ENCODE peak calls at places on chromosomes 7 and 10, in six cellular contexts. W is testis, R is left ventricle myocardium inferior, U is GM06990, J is IMR-90, C is tibial artery. N is an unnamed sample. For H3K36me3 and H3K27me3, the result is how much of the 10 kb centered on the place peaks cover.

GRCh38 chr7:118473271-118473670 is 248.8 kb downstream of the ANKRD7 start:
- DNase-seq in U (no peak), W (peak), J (no peak), C (no peak), R (no peak), N (peak)

GRCh38 chr10:123392182-123392930 is 238.2 kb downstream of the BUB3 start:
- DNase-seq in W (no peak), R (no peak), C (no peak), U (peak), J (no peak), N (no peak)

GRCh38 chr7:101740981-101741725 is 76.3 kb upstream of the CUX1 start:
- DNase-seq in W (no peak), R (no peak), U (peak), C (no peak), J (no peak), N (no peak)

GRCh38 chr10:121559321-121559720 is 38.9 kb downstream of the FGFR2 start:
- DNase-seq in U (no peak), R (no peak), W (no peak), J (no peak), C (no peak), N (no peak)

GRCh38 chr10:28875535-28876208 is 198.4 kb downstream of the BAMBI start:
- DNase-seq in W (no peak), J (peak), C (no peak), R (no peak), U (no peak), N (peak)

GRCh38 chr7:4040031-4040928 is 641.8 kb upstream of the FOXK1 start:
- DNase-seq in C (no peak), W (peak), R (no peak), U (no peak), J (no peak), N (no peak)

GRCh38 chr10:44020322-44021111 is 364.4 kb downstream of the CXCL12 start:
- DNase-seq in U (no peak), W (no peak), J (no peak), R (no peak), C (no peak), N (no peak)

GRCh38 chr10:118991326-118991725 is 38.2 kb upstream of the NANOS1 start:
- DNase-seq in C (no peak), R (no peak), U (no peak), J (no peak), W (no peak), N (no peak)

GRCh38 chr10:3538850-3539531 is 246.0 kb downstream of the KLF6 start:
- DNase-seq in C (peak), U (no peak), J (peak), R (no peak), W (no peak), N (peak)

GRCh38 chr7:148701414-148701813 is 2.7 kb downstream of the CUL1 start:
- DNase-seq in J (peak), U (no peak), C (no peak), R (no peak), W (no peak), N (no peak)

GRCh38 chr10:47033081-47033480 is 121.9 kb downstream of the PTPN20 start:
- DNase-seq in J (no peak), C (peak), W (no peak), U (no peak), R (no peak), N (no peak)

GRCh38 chr10:5670662-5671375 is 4.4 kb upstream of the ASB13 start:
- DNase-seq in R (no peak), C (no peak), J (no peak), W (no peak), U (no peak), N (no peak)

GRCh38 chr10:104077282-104078151 is 8.2 kb downstream of the COL17A1 start:
- DNase-seq in R (no peak), W (no peak), J (no peak), C (no peak), U (no peak), N (no peak)

GRCh38 chr10:90136731-90137316 is 435.4 kb downstream of the KIF20B start:
- DNase-seq in W (no peak), C (no peak), R (no peak), J (peak), U (no peak), N (no peak)

GRCh38 chr7:121562274-121562673 is 166.2 kb upstream of the FAM3C start:
- DNase-seq in J (peak), R (no peak), W (no peak), U (no peak), C (no peak), N (no peak)

GRCh38 chr7:87739306-87739705 is 111.1 kb downstream of the RUNDC3B start:
- DNase-seq in C (no peak), R (no peak), W (no peak), J (no peak), U (no peak), N (no peak)

GRCh38 chr7:130363156-130363847 is 17.0 kb upstream of the CPA1 start:
- DNase-seq in W (no peak), C (peak), R (no peak), J (peak), U (no peak), N (peak)

GRCh38 chr7:25132430-25132829 is 7.4 kb upstream of the CYCS start:
- DNase-seq in U (no peak), J (no peak), R (no peak), C (no peak), W (no peak), N (no peak)

GRCh38 chr7:116449950-116450349 is 49.6 kb upstream of the CAV2 start:
- DNase-seq in C (no peak), U (no peak), W (peak), J (no peak), R (no peak), N (no peak)

GRCh38 chr10:77811831-77812430 is 114.6 kb downstream of the DLG5 start:
- DNase-seq in U (no peak), R (no peak), C (no peak), W (no peak), J (no peak), N (no peak)

DNA sequence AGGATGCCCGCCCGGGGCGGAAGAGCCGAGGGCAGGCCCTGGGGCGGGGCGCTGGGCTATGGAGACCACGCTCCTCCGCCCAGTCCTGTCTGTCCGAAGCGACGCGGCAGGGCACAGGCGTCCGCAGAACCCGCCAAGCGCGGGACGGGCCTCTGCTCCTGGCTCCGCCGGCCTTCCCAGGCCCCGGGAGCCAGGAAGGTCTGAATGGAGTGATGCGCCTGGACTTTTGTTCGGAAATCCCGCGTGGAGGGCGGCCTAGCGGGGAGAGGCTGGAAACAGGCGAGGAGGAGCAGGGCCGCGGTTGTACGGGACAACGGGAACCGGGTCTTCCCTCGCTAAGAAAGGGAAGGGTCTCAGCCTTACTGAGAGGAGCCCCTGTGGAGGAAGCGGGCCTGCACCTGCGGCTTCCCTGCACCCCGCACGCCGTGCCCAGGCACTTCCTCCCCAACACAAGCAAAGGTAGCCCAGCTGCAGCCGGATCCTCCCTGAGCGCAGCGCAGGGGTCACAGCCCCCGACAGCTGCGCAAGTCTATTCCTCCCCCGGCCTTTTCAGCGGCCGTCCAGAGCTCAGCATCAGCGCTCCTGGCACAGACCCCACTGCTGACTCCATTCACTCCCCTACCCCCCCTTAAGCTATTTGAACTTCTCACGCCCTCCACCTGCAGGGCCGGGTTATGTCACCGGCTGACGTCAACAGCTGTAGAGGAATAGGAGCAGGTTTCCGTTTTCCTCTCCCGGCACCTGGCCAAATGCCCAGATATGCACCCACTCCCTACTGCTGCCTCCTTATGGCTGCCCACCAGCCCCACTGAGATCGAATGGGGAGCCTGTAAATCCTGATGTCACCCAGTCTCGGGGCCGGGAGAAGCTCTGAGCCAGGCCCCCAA is 143.2 kb upstream of the RET start:
- DNase-seq in U (no peak), R (no peak), W (no peak), C (no peak), J (peak), N (no peak)
- H3K4me3 ChIP-seq in U (no peak), R (peak), W (peak), C (no peak), J (no peak), N (no peak)

GRCh38 chr10:20839141-20839540 is 58.0 kb downstream of the NEBL start:
- DNase-seq in R (no peak), U (no peak), W (no peak), C (no peak), J (no peak), N (no peak)
- H3K36me3 ChIP-seq in R (half or more), U (under half), W (under half), C (under half), J (under half), N (under half)

DNA sequence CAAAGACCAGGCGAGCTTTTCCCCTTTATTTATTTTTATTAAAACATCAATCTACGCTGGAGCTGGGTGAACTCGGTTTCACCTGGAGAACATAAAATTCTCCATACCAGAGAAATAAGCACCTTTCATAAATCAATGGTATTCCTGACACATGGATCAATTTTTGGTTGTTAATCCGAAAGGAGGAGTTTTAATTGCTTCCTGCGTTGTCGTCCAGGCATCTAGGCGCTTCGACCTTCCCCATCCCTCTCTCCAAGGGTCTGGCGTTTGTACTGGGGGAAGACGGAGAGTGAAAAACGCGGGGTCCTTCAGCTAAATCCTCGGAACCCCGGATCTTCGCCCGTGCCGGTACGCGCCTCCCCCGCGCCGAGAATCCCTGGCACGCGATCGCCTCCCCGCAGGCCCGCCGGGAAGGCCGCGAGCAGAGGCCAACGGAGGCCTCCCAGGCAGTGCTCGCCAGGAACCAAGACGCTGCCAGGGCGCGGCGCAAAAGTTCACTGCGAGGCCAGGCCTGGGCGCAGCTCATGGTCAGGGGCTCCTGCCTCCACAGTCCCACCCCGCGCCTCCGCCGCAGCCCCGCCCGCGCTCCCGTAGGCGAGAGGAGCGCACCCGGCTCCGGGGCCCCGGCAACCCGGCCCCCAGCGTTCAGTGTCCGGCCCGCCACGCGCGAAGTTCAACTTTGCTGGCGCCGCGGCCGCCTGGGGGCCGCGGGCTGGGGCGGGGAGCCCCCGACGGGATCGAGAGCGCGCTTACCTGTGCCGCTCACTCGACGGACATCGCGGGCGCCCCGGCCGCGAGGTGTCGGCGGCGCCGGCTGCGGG is 8.3 kb upstream of the EBF3 start:
- DNase-seq in U (no peak), R (no peak), W (no peak), C (peak), J (no peak), N (no peak)
- H3K27me3 ChIP-seq in U (under half), R (half or more), W (under half), C (under half), J (half or more), N (under half)

GRCh38 chr10:111707066-111707465 is 476.5 kb downstream of the GPAM start:
- DNase-seq in U (no peak), R (no peak), C (no peak), J (no peak), W (no peak), N (peak)

GRCh38 chr10:111709630-111710029 is 473.9 kb downstream of the GPAM start:
- DNase-seq in W (no peak), C (no peak), R (no peak), J (no peak), U (no peak), N (no peak)

GRCh38 chr10:111705026-111705425 is 478.5 kb downstream of the GPAM start:
- DNase-seq in U (no peak), C (no peak), R (no peak), W (no peak), J (no peak), N (no peak)

GRCh38 chr10:111706331-111706730 is 477.2 kb downstream of the GPAM start:
- DNase-seq in W (no peak), J (no peak), R (no peak), U (no peak), C (no peak), N (no peak)
- H3K4me3 ChIP-seq in W (no peak), J (no peak), R (no peak), U (no peak), C (no peak), N (no peak)

GRCh38 chr10:71827828-71828227 is 23.2 kb downstream of the PSAP start:
- DNase-seq in J (no peak), U (no peak), R (no peak), C (no peak), W (no peak), N (no peak)
- H3K36me3 ChIP-seq in J (half or more), U (under half), R (half or more), C (half or more), W (under half), N (half or more)

GRCh38 chr7:128201067-128201689 is 39.9 kb upstream of the LEP start:
- DNase-seq in J (no peak), R (no peak), W (peak), C (no peak), U (no peak), N (no peak)
- H3K27me3 ChIP-seq in J (half or more), R (half or more), W (under half), C (under half), U (under half), N (under half)

GRCh38 chr7:77281780-77282478 is 82.3 kb upstream of the FGL2 start:
- DNase-seq in U (no peak), W (no peak), J (no peak), R (peak), C (peak), N (no peak)
- H3K4me3 ChIP-seq in U (no peak), W (no peak), J (no peak), R (no peak), C (no peak), N (no peak)

GRCh38 chr10:810351-810846 is 120.9 kb upstream of the DIP2C start:
- DNase-seq in W (no peak), R (no peak), J (peak), C (no peak), U (no peak), N (no peak)
- H3K36me3 ChIP-seq in W (under half), R (half or more), J (half or more), C (half or more), U (under half), N (half or more)

GRCh38 chr10:100650693-100651092 is 94.7 kb upstream of the PAX2 start:
- DNase-seq in W (no peak), C (no peak), U (no peak), J (no peak), R (no peak), N (no peak)
- H3K27me3 ChIP-seq in W (under half), C (under half), U (under half), J (under half), R (half or more), N (under half)

N was measured in MG63.